ENCODE peak calls at places on chromosomes 5 and 9, in seven cellular contexts. A is cardiac muscle cell, F is PC-3, X is esophagus squamous epithelium, S is A549, D is kidney, K is dorsolateral prefrontal cortex. I is an unnamed sample.

GRCh38 chr5:158976035-158976434 is 123.7 kb downstream of the EBF1 start:
- DNase-seq in S (no peak), D (no peak), K (no peak), A (no peak), F (peak; percentile 82), X (no peak), I (peak; percentile 74)

GRCh38 chr9:21549251-21549765 is 67.2 kb upstream of the IFNE start:
- DNase-seq in F (peak; percentile 83), S (no peak), K (no peak), D (no peak), X (no peak), A (no peak), I (peak; percentile 57)

GRCh38 chr9:98766548-98766947 is 29.8 kb downstream of the ANKS6 start:
- DNase-seq in S (no peak), K (no peak), D (no peak), X (no peak), F (no peak), A (no peak), I (no peak)

GRCh38 chr9:130354378-130354777 is 88.8 kb downstream of the HMCN2 start:
- DNase-seq in S (no peak), F (no peak), K (no peak), D (peak; percentile 47), A (no peak), X (no peak), I (no peak)

GRCh38 chr5:132103969-132104391 is 30.4 kb downstream of the CSF2 start:
- DNase-seq in X (no peak), S (no peak), K (no peak), F (no peak), A (no peak), D (no peak), I (no peak)

GRCh38 chr9:78062710-78063109 is 31.1 kb upstream of the GNAQ start:
- DNase-seq in X (no peak), F (no peak), A (no peak), S (no peak), K (no peak), D (no peak), I (no peak)

GRCh38 chr5:103573411-103573810 is 10.8 kb upstream of the NUDT12 start:
- DNase-seq in K (no peak), F (no peak), A (no peak), X (no peak), D (no peak), S (no peak), I (no peak)

GRCh38 chr5:113047234-113047633 is 70.6 kb downstream of the DCP2 start:
- DNase-seq in K (no peak), A (no peak), X (no peak), D (no peak), F (peak; percentile 85), S (no peak), I (peak; percentile 64)

GRCh38 chr5:50667079-50667652 is 729 bp downstream of the PARP8 start:
- DNase-seq in D (peak; percentile 87), X (no peak), A (peak; percentile 74), F (no peak), K (peak; percentile 64), S (no peak), I (peak; percentile 31)

GRCh38 chr9:137550958-137551655 is 572 bp upstream of the MRPL41 start:
- DNase-seq in A (peak; percentile 94), F (peak; percentile 68), X (no peak), S (peak; percentile 93), D (peak; percentile 91), K (no peak), I (no peak)

GRCh38 chr5:77186990-77187389 is 23.5 kb upstream of the PDE8B start:
- DNase-seq in A (no peak), S (no peak), D (no peak), X (no peak), F (no peak), K (no peak), I (no peak)

GRCh38 chr9:93954436-93955355 is at the start of gene BARX1:
- DNase-seq in X (no peak), K (no peak), D (no peak), A (no peak), F (no peak), S (no peak), I (no peak)

GRCh38 chr5:150655221-150655620 is 5.8 kb upstream of the MYOZ3 start:
- DNase-seq in A (no peak), K (no peak), S (no peak), F (no peak), D (no peak), X (no peak), I (no peak)

GRCh38 chr5:180138976-180139730 is 67.6 kb upstream of the RNF130 start:
- DNase-seq in X (no peak), S (no peak), A (no peak), K (no peak), F (no peak), D (peak; percentile 38), I (no peak)

GRCh38 chr9:36189978-36190377 is 743 bp upstream of the CLTA start:
- DNase-seq in A (peak; percentile 29), X (no peak), S (peak; percentile 28), F (no peak), K (no peak), D (no peak), I (no peak)

GRCh38 chr5:66967826-66968262 is 228.8 kb downstream of the CD180 start:
- DNase-seq in D (no peak), A (no peak), F (no peak), K (no peak), X (no peak), S (no peak), I (no peak)

GRCh38 chr5:74540582-74540981 is 99.9 kb downstream of the ENC1 start:
- DNase-seq in F (no peak), K (no peak), S (no peak), X (no peak), D (no peak), A (no peak), I (no peak)

GRCh38 chr5:74296685-74297084 is 343.8 kb downstream of the ENC1 start:
- DNase-seq in D (no peak), S (no peak), K (no peak), F (no peak), A (no peak), X (no peak), I (no peak)

GRCh38 chr9:135268981-135269380 is 181.5 kb downstream of the OLFM1 start:
- DNase-seq in X (no peak), D (no peak), K (no peak), S (no peak), A (no peak), F (no peak), I (peak; percentile 44)

GRCh38 chr5:130476325-130476724 is 572.1 kb downstream of the CHSY3 start:
- DNase-seq in S (no peak), A (no peak), F (peak; percentile 90), X (no peak), D (no peak), K (no peak), I (no peak)

GRCh38 chr5:130479045-130479804 is 575.0 kb downstream of the CHSY3 start:
- DNase-seq in X (no peak), D (no peak), A (no peak), S (no peak), F (peak; percentile 32), K (no peak), I (no peak)
- TF ChIP-seq CTCF in X (no peak), D (no peak), A (no peak), S (no peak), F (no peak), K (no peak), I (no peak)

GRCh38 chr5:140796718-140797095 is 2.1 kb downstream of the PCDHA2 start:
- DNase-seq in F (no peak), D (peak; percentile 54), S (no peak), A (no peak), K (no peak), X (no peak), I (no peak)
- H3K27ac ChIP-seq in F (no peak overlapping the region), D (no peak overlapping the region), S (no peak overlapping the region), A (no peak overlapping the region), K (no peak overlapping the region), X (no peak overlapping the region), I (no peak overlapping the region)

GRCh38 chr5:175461370-175461769 is 17.0 kb upstream of the SFXN1 start:
- DNase-seq in F (no peak), S (no peak), X (no peak), A (no peak), K (no peak), D (no peak), I (no peak)

GRCh38 chr5:175456105-175456504 is 12.1 kb upstream of the DRD1 start:
- DNase-seq in X (no peak), A (no peak), S (no peak), F (no peak), D (no peak), K (no peak), I (no peak)

GRCh38 chr5:175460560-175460959 is 16.6 kb upstream of the DRD1 start:
- DNase-seq in S (no peak), D (no peak), A (no peak), X (no peak), F (no peak), K (no peak), I (no peak)

GRCh38 chr5:175457466-175457865 is 13.5 kb upstream of the DRD1 start:
- DNase-seq in X (no peak), D (no peak), F (peak; percentile 37), A (no peak), S (no peak), K (no peak), I (peak; percentile 46)

GRCh38 chr5:175460126-175460525 is 16.1 kb upstream of the DRD1 start:
- DNase-seq in A (peak; percentile 36), S (no peak), X (no peak), K (no peak), F (peak; percentile 59), D (no peak), I (no peak)
- TF ChIP-seq CTCF in A (peak; percentile 48), S (peak; percentile 61), X (peak; percentile 47), K (peak; percentile 62), F (peak; percentile 61), D (peak; percentile 36), I (peak; percentile 76)

GRCh38 chr5:15555176-15555575 is 55.2 kb downstream of the FBXL7 start:
- DNase-seq in D (no peak), K (no peak), F (no peak), A (no peak), X (no peak), S (no peak), I (no peak)
- H3K27ac ChIP-seq in D (no peak overlapping the region), K (no peak overlapping the region), F (no peak overlapping the region), A (no peak overlapping the region), X (no peak overlapping the region), S (no peak overlapping the region), I (no peak overlapping the region)

GRCh38 chr5:172868924-172869565 is 35.0 kb downstream of the ERGIC1 start:
- DNase-seq in D (peak; percentile 95), X (no peak), A (no peak), S (peak; percentile 83), F (peak; percentile 88), K (peak; percentile 78), I (peak; percentile 75)
- TF ChIP-seq CTCF in D (no peak), X (no peak), A (peak; percentile 56), S (no peak), F (peak; percentile 55), K (peak; percentile 38), I (no peak)

GRCh38 chr9:122777052-122777451 is 11.7 kb upstream of the OR5C1 start:
- DNase-seq in A (no peak), X (no peak), F (no peak), K (no peak), D (no peak), S (no peak), I (no peak)
- H3K27ac ChIP-seq in A (no peak overlapping the region), X (no peak overlapping the region), F (no peak overlapping the region), K (no peak overlapping the region), D (no peak overlapping the region), S (no peak overlapping the region), I (no peak overlapping the region)